ENCODE peak calls at places on chromosome 9, in five cellular contexts. One of them, this sample, is unnamed.

GRCh38 chr9:76571288-76572204 is 112.6 kb downstream of the GCNT1 start:
- DNase-seq in trophoblast cell: peak
- DNase-seq in IMR-90: no peak
- DNase-seq in neuronal stem cell: no peak
- DNase-seq in mesendoderm: no peak
- DNase-seq in this sample: no peak

GRCh38 chr9:87629094-87629493 is 96.8 kb upstream of the CTSL start:
- DNase-seq in trophoblast cell: no peak
- DNase-seq in IMR-90: no peak
- DNase-seq in neuronal stem cell: no peak
- DNase-seq in mesendoderm: no peak
- DNase-seq in this sample: no peak

GRCh38 chr9:137454145-137454505 is 5.0 kb downstream of the NSMF start:
- DNase-seq in trophoblast cell: no peak
- DNase-seq in IMR-90: no peak
- DNase-seq in neuronal stem cell: peak
- DNase-seq in mesendoderm: peak
- DNase-seq in this sample: peak

GRCh38 chr9:111582888-111583287 is 16.6 kb downstream of the PTGR1 start:
- DNase-seq in trophoblast cell: no peak
- DNase-seq in IMR-90: peak
- DNase-seq in neuronal stem cell: no peak
- DNase-seq in mesendoderm: no peak
- DNase-seq in this sample: no peak

GRCh38 chr9:116156621-116157314 is 3.2 kb downstream of the PAPPA start:
- DNase-seq in trophoblast cell: peak
- DNase-seq in IMR-90: peak
- DNase-seq in neuronal stem cell: peak
- DNase-seq in mesendoderm: peak
- DNase-seq in this sample: peak

GRCh38 chr9:37555786-37556185 is 20.4 kb downstream of the FBXO10 start:
- DNase-seq in trophoblast cell: no peak
- DNase-seq in IMR-90: peak
- DNase-seq in neuronal stem cell: no peak
- DNase-seq in mesendoderm: no peak
- DNase-seq in this sample: no peak

GRCh38 chr9:129309906-129310305 is 131.8 kb upstream of the IER5L start:
- DNase-seq in trophoblast cell: peak
- DNase-seq in IMR-90: no peak
- DNase-seq in neuronal stem cell: no peak
- DNase-seq in mesendoderm: no peak
- DNase-seq in this sample: no peak

GRCh38 chr9:116594552-116594951 is 92.6 kb upstream of the TRIM32 start:
- DNase-seq in trophoblast cell: peak
- DNase-seq in IMR-90: peak
- DNase-seq in neuronal stem cell: no peak
- DNase-seq in mesendoderm: no peak
- DNase-seq in this sample: no peak

GRCh38 chr9:120475341-120475740 is 104.6 kb downstream of the CDK5RAP2 start:
- DNase-seq in trophoblast cell: no peak
- DNase-seq in IMR-90: peak
- DNase-seq in neuronal stem cell: no peak
- DNase-seq in mesendoderm: no peak
- DNase-seq in this sample: no peak

GRCh38 chr9:125633116-125633743 is 73.8 kb downstream of the MAPKAP1 start:
- DNase-seq in trophoblast cell: peak
- DNase-seq in IMR-90: no peak
- DNase-seq in neuronal stem cell: no peak
- DNase-seq in mesendoderm: no peak
- DNase-seq in this sample: no peak

GRCh38 chr9:16442622-16443021 is 427.8 kb downstream of the BNC2 start:
- DNase-seq in trophoblast cell: peak
- DNase-seq in IMR-90: peak
- DNase-seq in neuronal stem cell: no peak
- DNase-seq in mesendoderm: peak
- DNase-seq in this sample: peak

GRCh38 chr9:91345978-91346377 is 15.7 kb downstream of the AUH start:
- DNase-seq in trophoblast cell: no peak
- DNase-seq in IMR-90: no peak
- DNase-seq in neuronal stem cell: no peak
- DNase-seq in mesendoderm: no peak
- DNase-seq in this sample: no peak

GRCh38 chr9:88291056-88291455 is 97.2 kb upstream of the SPIN1 start:
- DNase-seq in trophoblast cell: no peak
- DNase-seq in IMR-90: no peak
- DNase-seq in neuronal stem cell: no peak
- DNase-seq in mesendoderm: no peak
- DNase-seq in this sample: no peak

GRCh38 chr9:105244996-105245719 is 707 bp downstream of the SLC44A1 start:
- DNase-seq in trophoblast cell: peak
- DNase-seq in IMR-90: no peak
- DNase-seq in neuronal stem cell: peak
- DNase-seq in mesendoderm: peak
- DNase-seq in this sample: peak

GRCh38 chr9:17003576-17004240 is 131.1 kb upstream of the CNTLN start:
- DNase-seq in trophoblast cell: no peak
- DNase-seq in IMR-90: peak
- DNase-seq in neuronal stem cell: no peak
- DNase-seq in mesendoderm: no peak
- DNase-seq in this sample: no peak

GRCh38 chr9:33867747-33868429 is 50.9 kb downstream of the UBE2R2 start:
- DNase-seq in trophoblast cell: no peak
- DNase-seq in IMR-90: no peak
- DNase-seq in neuronal stem cell: no peak
- DNase-seq in mesendoderm: no peak
- DNase-seq in this sample: peak

GRCh38 chr9:79471577-79472543 is 99.9 kb upstream of the TLE4 start:
- DNase-seq in trophoblast cell: no peak
- DNase-seq in IMR-90: peak
- DNase-seq in neuronal stem cell: no peak
- DNase-seq in mesendoderm: peak
- DNase-seq in this sample: no peak

GRCh38 chr9:114351932-114352331 is 22.3 kb downstream of the ORM2 start:
- DNase-seq in trophoblast cell: no peak
- DNase-seq in IMR-90: no peak
- DNase-seq in neuronal stem cell: no peak
- DNase-seq in mesendoderm: no peak
- DNase-seq in this sample: no peak

GRCh38 chr9:114291064-114291474 is 31.8 kb upstream of the ORM1 start:
- DNase-seq in trophoblast cell: peak
- DNase-seq in IMR-90: peak
- DNase-seq in neuronal stem cell: peak
- DNase-seq in mesendoderm: peak
- DNase-seq in this sample: peak

GRCh38 chr9:121261107-121261460 is 6.9 kb upstream of the GSN start:
- DNase-seq in trophoblast cell: peak
- DNase-seq in IMR-90: no peak
- DNase-seq in neuronal stem cell: no peak
- DNase-seq in mesendoderm: no peak
- DNase-seq in this sample: no peak

GRCh38 chr9:103999375-104000062 is 94.6 kb upstream of the SMC2 start:
- DNase-seq in trophoblast cell: no peak
- DNase-seq in IMR-90: no peak
- DNase-seq in neuronal stem cell: no peak
- DNase-seq in mesendoderm: no peak
- DNase-seq in this sample: no peak

GRCh38 chr9:71754151-71754550 is 14.2 kb downstream of the CEMIP2 start:
- DNase-seq in trophoblast cell: no peak
- DNase-seq in IMR-90: no peak
- DNase-seq in neuronal stem cell: no peak
- DNase-seq in mesendoderm: no peak
- DNase-seq in this sample: no peak

GRCh38 chr9:81193362-81194339 is 495.7 kb downstream of the TLE1 start:
- DNase-seq in trophoblast cell: no peak
- DNase-seq in IMR-90: no peak
- DNase-seq in neuronal stem cell: no peak
- DNase-seq in mesendoderm: no peak
- DNase-seq in this sample: no peak

GRCh38 chr9:16369427-16369826 is 501.0 kb downstream of the BNC2 start:
- DNase-seq in trophoblast cell: no peak
- DNase-seq in IMR-90: no peak
- DNase-seq in neuronal stem cell: no peak
- DNase-seq in mesendoderm: peak
- DNase-seq in this sample: no peak

GRCh38 chr9:94625835-94626234 is 13.5 kb downstream of the FBP1 start:
- DNase-seq in trophoblast cell: no peak
- DNase-seq in IMR-90: no peak
- DNase-seq in neuronal stem cell: no peak
- DNase-seq in mesendoderm: no peak
- DNase-seq in this sample: no peak

GRCh38 chr9:77111408-77111807 is 65.9 kb upstream of the VPS13A start:
- DNase-seq in trophoblast cell: no peak
- DNase-seq in IMR-90: no peak
- DNase-seq in neuronal stem cell: no peak
- DNase-seq in mesendoderm: no peak
- DNase-seq in this sample: no peak

GRCh38 chr9:86943223-86943870 is 4.0 kb downstream of the GAS1 start:
- DNase-seq in trophoblast cell: no peak
- DNase-seq in IMR-90: no peak
- DNase-seq in neuronal stem cell: no peak
- DNase-seq in mesendoderm: no peak
- DNase-seq in this sample: no peak

DNA sequence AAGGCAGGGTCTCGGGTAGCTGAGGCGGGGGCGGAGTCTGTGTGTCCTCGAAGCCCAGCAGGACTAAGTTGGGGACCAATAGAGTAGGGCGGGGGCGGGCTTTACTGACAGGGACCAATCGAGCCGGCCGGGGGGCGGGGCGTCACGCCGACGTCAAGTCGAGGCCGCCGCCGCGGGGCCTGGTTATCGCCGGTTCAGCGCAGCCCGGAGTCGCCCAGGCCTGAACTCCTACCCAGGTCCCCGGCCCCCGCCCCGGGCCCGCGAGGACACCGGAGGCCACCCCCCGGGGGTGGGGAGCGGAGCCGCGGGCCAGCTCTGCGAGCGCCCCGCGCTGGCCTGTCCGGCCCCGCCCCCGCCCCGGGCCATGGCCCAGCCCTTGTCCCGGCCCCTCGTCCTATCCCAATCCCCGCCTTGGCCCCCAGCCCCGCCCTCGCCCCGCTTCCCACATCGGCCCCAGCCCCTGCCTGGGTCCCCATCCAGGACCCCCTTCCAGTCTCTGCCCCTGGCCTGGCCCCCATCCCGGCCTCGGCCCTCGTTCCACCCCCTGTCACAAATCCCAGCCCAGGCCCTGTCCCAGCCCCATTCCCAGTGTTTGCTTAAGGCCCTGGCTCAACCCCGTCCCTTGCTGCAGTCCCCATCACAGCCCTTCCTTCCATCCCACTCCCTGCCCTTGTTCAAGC is at the start of gene TMEM8B:
- DNase-seq in trophoblast cell: peak
- DNase-seq in IMR-90: peak
- DNase-seq in neuronal stem cell: peak
- DNase-seq in mesendoderm: peak
- DNase-seq in this sample: peak
- H2BK5ac ChIP-seq in trophoblast cell: peak
- H2BK5ac ChIP-seq in IMR-90: peak
- H2BK5ac ChIP-seq in neuronal stem cell: no peak
- H2BK5ac ChIP-seq in mesendoderm: no peak
- H2BK5ac ChIP-seq in this sample: peak

GRCh38 chr9:134493471-134494272 is 147.9 kb upstream of the COL5A1 start:
- DNase-seq in trophoblast cell: no peak
- DNase-seq in IMR-90: no peak
- DNase-seq in neuronal stem cell: no peak
- DNase-seq in mesendoderm: no peak
- DNase-seq in this sample: no peak
- H3K4ac ChIP-seq in trophoblast cell: no peak
- H3K4ac ChIP-seq in IMR-90: no peak
- H3K4ac ChIP-seq in neuronal stem cell: no peak
- H3K4ac ChIP-seq in mesendoderm: no peak
- H3K4ac ChIP-seq in this sample: no peak

DNA sequence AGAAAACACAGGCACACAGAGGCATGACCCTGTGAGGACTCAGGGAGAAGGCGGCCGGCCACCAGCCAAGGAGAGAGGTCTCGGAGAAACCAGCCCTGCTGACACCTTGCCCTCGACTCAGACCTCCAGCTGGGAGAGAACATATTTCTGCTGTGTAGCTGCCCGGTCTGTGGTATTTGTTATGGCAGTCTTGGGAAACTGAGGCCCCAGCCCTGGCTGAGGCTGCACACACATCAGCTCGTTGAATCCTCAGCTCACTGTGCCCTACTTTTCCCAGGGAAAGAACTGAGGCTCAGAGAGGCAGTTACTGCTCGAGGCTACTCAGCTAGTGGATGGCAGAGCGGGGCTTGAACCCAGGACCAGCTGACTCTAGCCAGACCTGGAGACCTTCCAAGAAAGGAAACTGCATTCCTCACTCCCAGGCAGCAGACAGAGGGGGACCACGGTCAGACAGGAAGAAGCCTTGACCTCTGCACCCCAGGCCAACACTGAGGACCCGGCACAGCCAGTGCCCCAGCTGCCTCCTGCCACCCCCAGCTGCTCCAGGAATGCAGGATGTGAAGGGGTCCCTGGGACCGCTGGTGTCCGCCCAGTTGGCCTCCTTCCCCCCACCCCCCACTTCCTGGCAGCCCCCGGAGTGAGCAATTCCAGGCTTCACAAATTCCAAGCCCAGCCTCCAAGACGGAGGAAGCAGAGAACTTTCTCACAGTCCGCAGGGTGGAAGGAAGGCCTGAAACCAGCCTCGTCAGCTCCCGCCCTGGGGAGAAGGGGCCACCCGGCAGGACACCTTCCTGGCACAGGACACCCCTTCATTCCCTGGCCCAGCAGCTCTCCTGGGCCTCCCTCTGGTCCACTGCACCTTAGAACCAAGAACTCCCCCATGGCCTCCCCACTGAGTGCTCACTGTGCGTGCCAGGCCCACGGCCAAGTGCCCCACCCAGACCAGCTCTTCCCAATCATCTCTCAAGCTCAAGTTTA is 69.9 kb downstream of the LRSAM1 start:
- DNase-seq in trophoblast cell: no peak
- DNase-seq in IMR-90: peak
- DNase-seq in neuronal stem cell: no peak
- DNase-seq in mesendoderm: peak
- DNase-seq in this sample: no peak
- H3K23ac ChIP-seq in trophoblast cell: no peak
- H3K23ac ChIP-seq in IMR-90: peak
- H3K23ac ChIP-seq in neuronal stem cell: peak
- H3K23ac ChIP-seq in mesendoderm: no peak
- H3K23ac ChIP-seq in this sample: no peak

DNA sequence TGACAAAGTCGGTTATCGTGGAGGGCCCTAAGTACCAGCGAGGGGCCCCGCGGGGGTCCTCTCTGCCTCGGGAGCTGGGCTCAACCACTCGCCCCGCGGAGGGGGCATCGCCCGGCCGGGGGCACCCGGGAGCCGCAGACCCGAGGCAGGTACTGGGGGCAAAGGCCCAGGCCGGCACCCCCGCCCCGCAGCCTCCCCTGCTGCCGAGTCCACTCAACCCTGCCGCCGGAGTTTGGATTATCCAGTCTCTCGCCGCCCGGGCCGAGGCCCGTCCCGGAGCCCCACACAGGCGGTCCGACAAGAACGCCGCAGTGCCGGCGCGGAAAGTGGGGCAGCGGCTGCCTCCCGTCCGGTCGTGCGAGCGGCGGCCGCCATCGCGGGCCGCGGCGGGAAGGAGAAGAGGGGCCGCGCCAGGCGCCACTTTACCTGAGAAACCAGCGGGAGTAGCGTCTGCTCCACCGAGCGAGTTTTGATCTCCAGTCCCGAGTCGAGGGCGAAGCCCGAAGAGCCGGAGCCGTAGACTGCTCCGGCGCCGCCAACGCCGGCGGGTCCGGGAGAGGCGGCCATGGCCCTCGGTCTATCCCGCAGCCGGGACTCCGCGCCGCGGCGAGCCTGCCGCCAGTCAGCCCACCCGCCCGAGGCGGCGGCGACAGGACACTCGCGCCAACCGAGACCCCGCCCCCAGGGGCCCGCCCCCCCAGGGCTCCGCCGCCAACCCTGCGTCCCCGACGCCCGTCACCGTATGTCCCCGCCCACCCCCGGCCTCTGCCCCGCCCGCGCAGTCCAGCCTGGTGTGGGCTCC is at the start of gene CTNNAL1:
- DNase-seq in trophoblast cell: peak
- DNase-seq in IMR-90: peak
- DNase-seq in neuronal stem cell: peak
- DNase-seq in mesendoderm: peak
- DNase-seq in this sample: peak
- H2BK5ac ChIP-seq in trophoblast cell: peak
- H2BK5ac ChIP-seq in IMR-90: peak
- H2BK5ac ChIP-seq in neuronal stem cell: peak
- H2BK5ac ChIP-seq in mesendoderm: no peak
- H2BK5ac ChIP-seq in this sample: no peak

This sample was measured in H1.